ENCODE peak calls at places on chromosomes 13 and 19, in ten cellular contexts. One of them, this sample, is unnamed.

GRCh38 chr19:7482584-7483439 is 6.0 kb downstream of the PEX11G start:
- DNase-seq in esophagus squamous epithelium: no peak
- DNase-seq in ovary: no peak
- DNase-seq in NB4: no peak
- DNase-seq in esophagus muscularis mucosa: no peak
- DNase-seq in K562: peak
- DNase-seq in gastrocnemius medialis: no peak
- DNase-seq in HCT116: peak
- DNase-seq in testis: peak
- DNase-seq in tibial nerve: peak
- DNase-seq in this sample: no peak

GRCh38 chr13:29911781-29912478 is 61.5 kb upstream of the UBL3 start:
- DNase-seq in esophagus squamous epithelium: no peak
- DNase-seq in ovary: no peak
- DNase-seq in NB4: no peak
- DNase-seq in esophagus muscularis mucosa: no peak
- DNase-seq in K562: no peak
- DNase-seq in gastrocnemius medialis: no peak
- DNase-seq in HCT116: no peak
- DNase-seq in testis: no peak
- DNase-seq in tibial nerve: no peak
- DNase-seq in this sample: no peak

GRCh38 chr19:31347356-31347755 is 1.9 kb downstream of the TSHZ3 start:
- DNase-seq in esophagus squamous epithelium: no peak
- DNase-seq in ovary: no peak
- DNase-seq in NB4: no peak
- DNase-seq in esophagus muscularis mucosa: no peak
- DNase-seq in K562: no peak
- DNase-seq in gastrocnemius medialis: no peak
- DNase-seq in HCT116: no peak
- DNase-seq in testis: no peak
- DNase-seq in tibial nerve: no peak
- DNase-seq in this sample: no peak

GRCh38 chr19:11538232-11539036 is at the start of gene CNN1:
- DNase-seq in esophagus squamous epithelium: no peak
- DNase-seq in ovary: peak
- DNase-seq in NB4: peak
- DNase-seq in esophagus muscularis mucosa: peak
- DNase-seq in K562: peak
- DNase-seq in gastrocnemius medialis: no peak
- DNase-seq in HCT116: no peak
- DNase-seq in testis: peak
- DNase-seq in tibial nerve: no peak
- DNase-seq in this sample: peak

GRCh38 chr13:93039131-93039530 is 187.5 kb upstream of the GPC6 start:
- DNase-seq in esophagus squamous epithelium: no peak
- DNase-seq in ovary: no peak
- DNase-seq in NB4: no peak
- DNase-seq in esophagus muscularis mucosa: no peak
- DNase-seq in K562: no peak
- DNase-seq in gastrocnemius medialis: no peak
- DNase-seq in HCT116: no peak
- DNase-seq in testis: no peak
- DNase-seq in tibial nerve: no peak
- DNase-seq in this sample: no peak

GRCh38 chr13:110305001-110305400 is 2.0 kb downstream of the COL4A1 start:
- DNase-seq in esophagus squamous epithelium: no peak
- DNase-seq in ovary: no peak
- DNase-seq in NB4: no peak
- DNase-seq in esophagus muscularis mucosa: no peak
- DNase-seq in K562: no peak
- DNase-seq in gastrocnemius medialis: no peak
- DNase-seq in HCT116: no peak
- DNase-seq in testis: no peak
- DNase-seq in tibial nerve: no peak
- DNase-seq in this sample: no peak

GRCh38 chr13:30713133-30713532 is 22.2 kb upstream of the ALOX5AP start:
- DNase-seq in esophagus squamous epithelium: no peak
- DNase-seq in ovary: no peak
- DNase-seq in NB4: peak
- DNase-seq in esophagus muscularis mucosa: no peak
- DNase-seq in K562: no peak
- DNase-seq in gastrocnemius medialis: peak
- DNase-seq in HCT116: no peak
- DNase-seq in testis: no peak
- DNase-seq in tibial nerve: no peak
- DNase-seq in this sample: peak

GRCh38 chr13:100389617-100390016 is 199.0 kb downstream of the GGACT start:
- DNase-seq in esophagus squamous epithelium: no peak
- DNase-seq in ovary: no peak
- DNase-seq in NB4: peak
- DNase-seq in esophagus muscularis mucosa: no peak
- DNase-seq in K562: no peak
- DNase-seq in gastrocnemius medialis: no peak
- DNase-seq in HCT116: no peak
- DNase-seq in testis: no peak
- DNase-seq in tibial nerve: no peak
- DNase-seq in this sample: no peak

GRCh38 chr13:33763021-33763420 is 54.9 kb upstream of the RFC3 start:
- DNase-seq in esophagus squamous epithelium: no peak
- DNase-seq in ovary: no peak
- DNase-seq in NB4: no peak
- DNase-seq in esophagus muscularis mucosa: no peak
- DNase-seq in K562: no peak
- DNase-seq in gastrocnemius medialis: no peak
- DNase-seq in HCT116: no peak
- DNase-seq in testis: no peak
- DNase-seq in tibial nerve: no peak
- DNase-seq in this sample: no peak

GRCh38 chr19:19064098-19064722 is 416 bp downstream of the SLC25A42 start:
- DNase-seq in esophagus squamous epithelium: peak
- DNase-seq in ovary: no peak
- DNase-seq in NB4: no peak
- DNase-seq in esophagus muscularis mucosa: no peak
- DNase-seq in K562: no peak
- DNase-seq in gastrocnemius medialis: no peak
- DNase-seq in HCT116: no peak
- DNase-seq in testis: peak
- DNase-seq in tibial nerve: no peak
- DNase-seq in this sample: no peak

GRCh38 chr19:19064811-19065745 is 1.3 kb downstream of the SLC25A42 start:
- DNase-seq in esophagus squamous epithelium: no peak
- DNase-seq in ovary: no peak
- DNase-seq in NB4: peak
- DNase-seq in esophagus muscularis mucosa: no peak
- DNase-seq in K562: peak
- DNase-seq in gastrocnemius medialis: no peak
- DNase-seq in HCT116: no peak
- DNase-seq in testis: no peak
- DNase-seq in tibial nerve: no peak
- DNase-seq in this sample: peak

GRCh38 chr19:19061491-19061890 is 2.3 kb upstream of the SLC25A42 start:
- DNase-seq in esophagus squamous epithelium: no peak
- DNase-seq in ovary: no peak
- DNase-seq in NB4: no peak
- DNase-seq in esophagus muscularis mucosa: no peak
- DNase-seq in K562: no peak
- DNase-seq in gastrocnemius medialis: peak
- DNase-seq in HCT116: no peak
- DNase-seq in testis: no peak
- DNase-seq in tibial nerve: no peak
- DNase-seq in this sample: no peak

GRCh38 chr19:19062454-19063182 is 1.2 kb upstream of the SLC25A42 start:
- DNase-seq in esophagus squamous epithelium: no peak
- DNase-seq in ovary: no peak
- DNase-seq in NB4: peak
- DNase-seq in esophagus muscularis mucosa: no peak
- DNase-seq in K562: no peak
- DNase-seq in gastrocnemius medialis: peak
- DNase-seq in HCT116: no peak
- DNase-seq in testis: no peak
- DNase-seq in tibial nerve: no peak
- DNase-seq in this sample: no peak

DNA sequence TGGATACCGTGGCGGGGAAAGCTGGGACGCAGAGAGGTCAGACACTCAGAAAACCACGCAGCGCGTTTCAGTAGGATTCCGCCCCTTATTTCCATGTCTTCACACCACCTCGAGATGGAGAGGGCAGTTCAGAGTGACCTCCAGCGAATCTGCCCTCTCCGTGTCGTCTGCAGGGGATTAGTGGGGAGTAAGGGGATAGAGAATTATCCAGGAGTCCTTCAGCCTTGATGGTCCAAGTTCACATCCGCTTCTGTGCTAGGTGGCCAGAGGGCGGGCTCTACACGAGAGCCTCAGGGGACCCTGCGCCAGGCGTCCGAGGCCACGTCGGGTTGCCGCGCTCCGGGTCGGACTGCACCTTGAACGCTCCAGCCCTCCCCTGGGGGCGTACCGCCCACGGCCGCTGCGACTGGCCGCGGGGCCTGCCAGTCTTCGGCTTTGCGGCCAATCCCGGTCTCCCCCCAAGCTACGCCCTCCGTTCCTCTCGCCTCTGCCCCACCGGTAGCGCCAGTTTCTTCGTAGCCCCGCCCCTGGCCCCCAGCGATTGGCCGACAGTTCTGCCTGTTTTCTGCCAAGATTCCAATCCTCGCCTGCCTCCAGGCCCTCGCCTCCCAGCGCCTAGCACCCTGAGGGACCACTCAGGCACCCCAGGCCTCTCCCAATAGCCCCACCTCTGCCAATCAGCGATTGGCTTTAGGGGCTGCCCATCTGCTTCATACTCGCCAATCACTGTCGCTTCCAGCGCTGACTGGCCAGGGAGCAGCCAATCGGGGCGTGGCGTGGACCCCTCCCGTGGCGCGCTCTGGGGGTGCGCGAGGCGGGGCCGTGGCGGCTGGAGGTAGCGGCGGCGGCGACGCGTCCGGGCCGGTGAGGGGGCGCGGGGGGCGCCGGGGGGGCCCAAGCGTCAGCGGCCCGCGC is at the start of gene SLC25A42:
- DNase-seq in esophagus squamous epithelium: peak
- DNase-seq in ovary: peak
- DNase-seq in NB4: peak
- DNase-seq in esophagus muscularis mucosa: peak
- DNase-seq in K562: peak
- DNase-seq in gastrocnemius medialis: peak
- DNase-seq in HCT116: peak
- DNase-seq in testis: peak
- DNase-seq in tibial nerve: peak
- DNase-seq in this sample: peak
- TF ChIP-seq POLR2A in esophagus squamous epithelium: no peak
- TF ChIP-seq POLR2A in ovary: no peak
- TF ChIP-seq POLR2A in NB4: peak
- TF ChIP-seq POLR2A in esophagus muscularis mucosa: no peak
- TF ChIP-seq POLR2A in K562: peak
- TF ChIP-seq POLR2A in gastrocnemius medialis: peak
- TF ChIP-seq POLR2A in HCT116: no peak
- TF ChIP-seq POLR2A in testis: no peak
- TF ChIP-seq POLR2A in tibial nerve: peak
- TF ChIP-seq POLR2A in this sample: peak

GRCh38 chr19:40530091-40530901 is 46.4 kb upstream of the SHKBP1 start:
- DNase-seq in esophagus squamous epithelium: no peak
- DNase-seq in ovary: peak
- DNase-seq in NB4: no peak
- DNase-seq in esophagus muscularis mucosa: no peak
- DNase-seq in K562: peak
- DNase-seq in gastrocnemius medialis: no peak
- DNase-seq in HCT116: no peak
- DNase-seq in testis: peak
- DNase-seq in tibial nerve: no peak
- DNase-seq in this sample: no peak
- H3K4me3 ChIP-seq in esophagus squamous epithelium: no peak
- H3K4me3 ChIP-seq in ovary: no peak
- H3K4me3 ChIP-seq in NB4: no peak
- H3K4me3 ChIP-seq in esophagus muscularis mucosa: no peak
- H3K4me3 ChIP-seq in K562: peak
- H3K4me3 ChIP-seq in gastrocnemius medialis: no peak
- H3K4me3 ChIP-seq in HCT116: peak
- H3K4me3 ChIP-seq in testis: peak
- H3K4me3 ChIP-seq in tibial nerve: no peak
- H3K4me3 ChIP-seq in this sample: peak

GRCh38 chr13:113122571-113123225 is at the start of gene F10:
- DNase-seq in esophagus squamous epithelium: no peak
- DNase-seq in ovary: peak
- DNase-seq in NB4: no peak
- DNase-seq in esophagus muscularis mucosa: no peak
- DNase-seq in K562: peak
- DNase-seq in gastrocnemius medialis: peak
- DNase-seq in HCT116: peak
- DNase-seq in testis: peak
- DNase-seq in tibial nerve: peak
- DNase-seq in this sample: peak
- TF ChIP-seq CTCF in esophagus squamous epithelium: no peak
- TF ChIP-seq CTCF in ovary: peak
- TF ChIP-seq CTCF in NB4: no peak
- TF ChIP-seq CTCF in esophagus muscularis mucosa: no peak
- TF ChIP-seq CTCF in K562: no peak
- TF ChIP-seq CTCF in gastrocnemius medialis: no peak
- TF ChIP-seq CTCF in HCT116: no peak
- TF ChIP-seq CTCF in testis: no peak
- TF ChIP-seq CTCF in tibial nerve: no peak
- TF ChIP-seq CTCF in this sample: peak

GRCh38 chr19:41872384-41872774 is 4.7 kb upstream of the CD79A start:
- DNase-seq in esophagus squamous epithelium: no peak
- DNase-seq in ovary: no peak
- DNase-seq in NB4: no peak
- DNase-seq in esophagus muscularis mucosa: no peak
- DNase-seq in K562: no peak
- DNase-seq in gastrocnemius medialis: no peak
- DNase-seq in HCT116: no peak
- DNase-seq in testis: no peak
- DNase-seq in tibial nerve: no peak
- DNase-seq in this sample: no peak

GRCh38 chr19:41868989-41869300 is 8.1 kb upstream of the CD79A start:
- DNase-seq in esophagus squamous epithelium: no peak
- DNase-seq in ovary: no peak
- DNase-seq in NB4: no peak
- DNase-seq in esophagus muscularis mucosa: no peak
- DNase-seq in K562: no peak
- DNase-seq in gastrocnemius medialis: no peak
- DNase-seq in HCT116: no peak
- DNase-seq in testis: no peak
- DNase-seq in tibial nerve: no peak
- DNase-seq in this sample: no peak

GRCh38 chr19:41871573-41872383 is 5.3 kb upstream of the CD79A start:
- DNase-seq in esophagus squamous epithelium: no peak
- DNase-seq in ovary: no peak
- DNase-seq in NB4: peak
- DNase-seq in esophagus muscularis mucosa: no peak
- DNase-seq in K562: no peak
- DNase-seq in gastrocnemius medialis: no peak
- DNase-seq in HCT116: no peak
- DNase-seq in testis: no peak
- DNase-seq in tibial nerve: no peak
- DNase-seq in this sample: no peak

GRCh38 chr19:41869374-41869955 is 7.6 kb upstream of the CD79A start:
- DNase-seq in esophagus squamous epithelium: no peak
- DNase-seq in ovary: no peak
- DNase-seq in NB4: no peak
- DNase-seq in esophagus muscularis mucosa: no peak
- DNase-seq in K562: no peak
- DNase-seq in gastrocnemius medialis: no peak
- DNase-seq in HCT116: no peak
- DNase-seq in testis: no peak
- DNase-seq in tibial nerve: no peak
- DNase-seq in this sample: no peak

GRCh38 chr19:41870401-41870873 is 6.6 kb upstream of the CD79A start:
- DNase-seq in esophagus squamous epithelium: no peak
- DNase-seq in ovary: no peak
- DNase-seq in NB4: no peak
- DNase-seq in esophagus muscularis mucosa: no peak
- DNase-seq in K562: no peak
- DNase-seq in gastrocnemius medialis: no peak
- DNase-seq in HCT116: no peak
- DNase-seq in testis: no peak
- DNase-seq in tibial nerve: no peak
- DNase-seq in this sample: no peak
- TF ChIP-seq POLR2A in esophagus squamous epithelium: no peak
- TF ChIP-seq POLR2A in ovary: no peak
- TF ChIP-seq POLR2A in NB4: no peak
- TF ChIP-seq POLR2A in esophagus muscularis mucosa: no peak
- TF ChIP-seq POLR2A in K562: peak
- TF ChIP-seq POLR2A in gastrocnemius medialis: no peak
- TF ChIP-seq POLR2A in HCT116: no peak
- TF ChIP-seq POLR2A in testis: no peak
- TF ChIP-seq POLR2A in tibial nerve: no peak
- TF ChIP-seq POLR2A in this sample: no peak

This sample was measured in Peyer's patch.